ENCODE peak calls at places on chromosomes 3 and 15, in ten cellular contexts. One of them, this sample, is unnamed.

GRCh38 chr3:105233056-105233455 is 133.7 kb upstream of the ALCAM start:
- DNase-seq in activated CD4-positive, CD25-positive, alpha-beta regulatory T cell: no peak
- DNase-seq in Daoy: no peak
- DNase-seq in NCI-H2081 treated with DMSO at 0.1 percent for 48 hours: no peak
- DNase-seq in CD4-positive, alpha-beta T cell: no peak
- DNase-seq in EL: peak; percentile 49
- DNase-seq in effector memory CD8-positive, alpha-beta T cell: no peak
- DNase-seq in uterus: no peak
- DNase-seq in posterior vena cava: no peak
- DNase-seq in nephron progenitor cell: no peak
- DNase-seq in this sample: no peak

GRCh38 chr3:184765730-184766074 is 46.3 kb upstream of the VPS8 start:
- DNase-seq in activated CD4-positive, CD25-positive, alpha-beta regulatory T cell: no peak
- DNase-seq in Daoy: peak; percentile 27
- DNase-seq in NCI-H2081 treated with DMSO at 0.1 percent for 48 hours: no peak
- DNase-seq in CD4-positive, alpha-beta T cell: no peak
- DNase-seq in EL: peak; percentile 13
- DNase-seq in effector memory CD8-positive, alpha-beta T cell: no peak
- DNase-seq in uterus: no peak
- DNase-seq in posterior vena cava: peak; percentile 41
- DNase-seq in nephron progenitor cell: no peak
- DNase-seq in this sample: peak; percentile 66

GRCh38 chr3:58214484-58215316 is 3.9 kb upstream of the DNASE1L3 start:
- DNase-seq in activated CD4-positive, CD25-positive, alpha-beta regulatory T cell: no peak
- DNase-seq in Daoy: no peak
- DNase-seq in NCI-H2081 treated with DMSO at 0.1 percent for 48 hours: no peak
- DNase-seq in CD4-positive, alpha-beta T cell: no peak
- DNase-seq in EL: peak; percentile 44
- DNase-seq in effector memory CD8-positive, alpha-beta T cell: peak; percentile 17
- DNase-seq in uterus: no peak
- DNase-seq in posterior vena cava: no peak
- DNase-seq in nephron progenitor cell: no peak
- DNase-seq in this sample: peak; percentile 63

GRCh38 chr3:65479118-65479517 is 559.6 kb downstream of the MAGI1 start:
- DNase-seq in activated CD4-positive, CD25-positive, alpha-beta regulatory T cell: no peak
- DNase-seq in Daoy: no peak
- DNase-seq in NCI-H2081 treated with DMSO at 0.1 percent for 48 hours: no peak
- DNase-seq in CD4-positive, alpha-beta T cell: no peak
- DNase-seq in EL: no peak
- DNase-seq in effector memory CD8-positive, alpha-beta T cell: no peak
- DNase-seq in uterus: no peak
- DNase-seq in posterior vena cava: no peak
- DNase-seq in nephron progenitor cell: no peak
- DNase-seq in this sample: no peak

GRCh38 chr15:77589839-77590238 is 42.9 kb downstream of the LINGO1 start:
- DNase-seq in activated CD4-positive, CD25-positive, alpha-beta regulatory T cell: no peak
- DNase-seq in Daoy: peak; percentile 45
- DNase-seq in NCI-H2081 treated with DMSO at 0.1 percent for 48 hours: no peak
- DNase-seq in CD4-positive, alpha-beta T cell: no peak
- DNase-seq in EL: no peak
- DNase-seq in effector memory CD8-positive, alpha-beta T cell: no peak
- DNase-seq in uterus: no peak
- DNase-seq in posterior vena cava: no peak
- DNase-seq in nephron progenitor cell: no peak
- DNase-seq in this sample: no peak

GRCh38 chr15:54046093-54046492 is 67.9 kb downstream of the UNC13C start:
- DNase-seq in activated CD4-positive, CD25-positive, alpha-beta regulatory T cell: no peak
- DNase-seq in Daoy: no peak
- DNase-seq in NCI-H2081 treated with DMSO at 0.1 percent for 48 hours: no peak
- DNase-seq in CD4-positive, alpha-beta T cell: no peak
- DNase-seq in EL: no peak
- DNase-seq in effector memory CD8-positive, alpha-beta T cell: no peak
- DNase-seq in uterus: no peak
- DNase-seq in posterior vena cava: no peak
- DNase-seq in nephron progenitor cell: no peak
- DNase-seq in this sample: no peak

GRCh38 chr15:74552761-74553441 is 11.9 kb downstream of the ARID3B start:
- DNase-seq in activated CD4-positive, CD25-positive, alpha-beta regulatory T cell: no peak
- DNase-seq in Daoy: no peak
- DNase-seq in NCI-H2081 treated with DMSO at 0.1 percent for 48 hours: no peak
- DNase-seq in CD4-positive, alpha-beta T cell: no peak
- DNase-seq in EL: no peak
- DNase-seq in effector memory CD8-positive, alpha-beta T cell: no peak
- DNase-seq in uterus: no peak
- DNase-seq in posterior vena cava: no peak
- DNase-seq in nephron progenitor cell: no peak
- DNase-seq in this sample: no peak

GRCh38 chr15:28977377-28978010 is 91.7 kb downstream of the APBA2 start:
- DNase-seq in activated CD4-positive, CD25-positive, alpha-beta regulatory T cell: no peak
- DNase-seq in Daoy: peak; percentile 95
- DNase-seq in NCI-H2081 treated with DMSO at 0.1 percent for 48 hours: no peak
- DNase-seq in CD4-positive, alpha-beta T cell: no peak
- DNase-seq in EL: peak; percentile 98
- DNase-seq in effector memory CD8-positive, alpha-beta T cell: no peak
- DNase-seq in uterus: no peak
- DNase-seq in posterior vena cava: peak; percentile 70
- DNase-seq in nephron progenitor cell: no peak
- DNase-seq in this sample: peak; percentile 94

This sample was measured in GM23248.